ENCODE peak calls at places on chromosome 22, in seven cellular contexts. One of them, this sample, is unnamed.

GRCh38 chr22:47356433-47357011 is 594.1 kb downstream of the TBC1D22A start:
- DNase-seq in NCI-H460: no peak
- DNase-seq in NCI-H146: no peak
- DNase-seq in osteocyte: peak
- DNase-seq in anterior cingulate cortex: no peak
- DNase-seq in NCI-H1092 treated with DMSO at 0.1 percent for 48 hours: no peak
- DNase-seq in heart left ventricle: no peak
- DNase-seq in this sample: no peak

GRCh38 chr22:24450600-24450999 is 23.2 kb downstream of the ADORA2A start:
- DNase-seq in NCI-H460: no peak
- DNase-seq in NCI-H146: peak
- DNase-seq in osteocyte: no peak
- DNase-seq in anterior cingulate cortex: no peak
- DNase-seq in NCI-H1092 treated with DMSO at 0.1 percent for 48 hours: peak
- DNase-seq in heart left ventricle: no peak
- DNase-seq in this sample: peak

GRCh38 chr22:23401111-23401909 is 178.8 kb downstream of the IGLL1 start:
- DNase-seq in NCI-H460: no peak
- DNase-seq in NCI-H146: no peak
- DNase-seq in osteocyte: no peak
- DNase-seq in anterior cingulate cortex: no peak
- DNase-seq in NCI-H1092 treated with DMSO at 0.1 percent for 48 hours: no peak
- DNase-seq in heart left ventricle: no peak
- DNase-seq in this sample: no peak

GRCh38 chr22:36022162-36022561 is 6.5 kb downstream of the RBFOX2 start:
- DNase-seq in NCI-H460: no peak
- DNase-seq in NCI-H146: no peak
- DNase-seq in osteocyte: no peak
- DNase-seq in anterior cingulate cortex: no peak
- DNase-seq in NCI-H1092 treated with DMSO at 0.1 percent for 48 hours: no peak
- DNase-seq in heart left ventricle: no peak
- DNase-seq in this sample: no peak

GRCh38 chr22:24189249-24190158 is 8.2 kb downstream of the SUSD2 start:
- DNase-seq in NCI-H460: peak
- DNase-seq in NCI-H146: peak
- DNase-seq in osteocyte: peak
- DNase-seq in anterior cingulate cortex: no peak
- DNase-seq in NCI-H1092 treated with DMSO at 0.1 percent for 48 hours: peak
- DNase-seq in heart left ventricle: peak
- DNase-seq in this sample: peak

GRCh38 chr22:29517215-29517908 is 36.2 kb downstream of the THOC5 start:
- DNase-seq in NCI-H460: no peak
- DNase-seq in NCI-H146: no peak
- DNase-seq in osteocyte: no peak
- DNase-seq in anterior cingulate cortex: no peak
- DNase-seq in NCI-H1092 treated with DMSO at 0.1 percent for 48 hours: no peak
- DNase-seq in heart left ventricle: no peak
- DNase-seq in this sample: no peak

GRCh38 chr22:33785283-33785991 is 134.8 kb downstream of the LARGE1 start:
- DNase-seq in NCI-H460: no peak
- DNase-seq in NCI-H146: peak
- DNase-seq in osteocyte: no peak
- DNase-seq in anterior cingulate cortex: no peak
- DNase-seq in NCI-H1092 treated with DMSO at 0.1 percent for 48 hours: no peak
- DNase-seq in heart left ventricle: no peak
- DNase-seq in this sample: no peak

GRCh38 chr22:37012956-37013355 is 6.3 kb downstream of the TST start:
- DNase-seq in NCI-H460: no peak
- DNase-seq in NCI-H146: no peak
- DNase-seq in osteocyte: no peak
- DNase-seq in anterior cingulate cortex: no peak
- DNase-seq in NCI-H1092 treated with DMSO at 0.1 percent for 48 hours: no peak
- DNase-seq in heart left ventricle: no peak
- DNase-seq in this sample: no peak

GRCh38 chr22:47059701-47060161 is 297.3 kb downstream of the TBC1D22A start:
- DNase-seq in NCI-H460: no peak
- DNase-seq in NCI-H146: no peak
- DNase-seq in osteocyte: no peak
- DNase-seq in anterior cingulate cortex: no peak
- DNase-seq in NCI-H1092 treated with DMSO at 0.1 percent for 48 hours: no peak
- DNase-seq in heart left ventricle: no peak
- DNase-seq in this sample: no peak

GRCh38 chr22:17213976-17214375 is 5.3 kb downstream of the ADA2 start:
- DNase-seq in NCI-H460: peak
- DNase-seq in NCI-H146: peak
- DNase-seq in osteocyte: no peak
- DNase-seq in anterior cingulate cortex: no peak
- DNase-seq in NCI-H1092 treated with DMSO at 0.1 percent for 48 hours: peak
- DNase-seq in heart left ventricle: peak
- DNase-seq in this sample: no peak

GRCh38 chr22:29112102-29112501 is 39.3 kb downstream of the KREMEN1 start:
- DNase-seq in NCI-H460: no peak
- DNase-seq in NCI-H146: peak
- DNase-seq in osteocyte: no peak
- DNase-seq in anterior cingulate cortex: no peak
- DNase-seq in NCI-H1092 treated with DMSO at 0.1 percent for 48 hours: peak
- DNase-seq in heart left ventricle: no peak
- DNase-seq in this sample: no peak

GRCh38 chr22:25334091-25334490 is 114.7 kb downstream of the CRYBB2 start:
- DNase-seq in NCI-H460: peak
- DNase-seq in NCI-H146: peak
- DNase-seq in osteocyte: peak
- DNase-seq in anterior cingulate cortex: no peak
- DNase-seq in NCI-H1092 treated with DMSO at 0.1 percent for 48 hours: peak
- DNase-seq in heart left ventricle: peak
- DNase-seq in this sample: peak

GRCh38 chr22:25120093-25120561 is 79.5 kb upstream of the CRYBB3 start:
- DNase-seq in NCI-H460: no peak
- DNase-seq in NCI-H146: no peak
- DNase-seq in osteocyte: no peak
- DNase-seq in anterior cingulate cortex: no peak
- DNase-seq in NCI-H1092 treated with DMSO at 0.1 percent for 48 hours: peak
- DNase-seq in heart left ventricle: no peak
- DNase-seq in this sample: no peak

GRCh38 chr22:29842740-29843139 is 4.7 kb upstream of the ASCC2 start:
- DNase-seq in NCI-H460: no peak
- DNase-seq in NCI-H146: no peak
- DNase-seq in osteocyte: no peak
- DNase-seq in anterior cingulate cortex: no peak
- DNase-seq in NCI-H1092 treated with DMSO at 0.1 percent for 48 hours: no peak
- DNase-seq in heart left ventricle: no peak
- DNase-seq in this sample: no peak

GRCh38 chr22:46057762-46058420 is 80.9 kb upstream of the WNT7B start:
- DNase-seq in NCI-H460: peak
- DNase-seq in NCI-H146: no peak
- DNase-seq in osteocyte: no peak
- DNase-seq in anterior cingulate cortex: no peak
- DNase-seq in NCI-H1092 treated with DMSO at 0.1 percent for 48 hours: no peak
- DNase-seq in heart left ventricle: peak
- DNase-seq in this sample: peak

This sample was measured in GDM1.